ENCODE peak calls at places on chromosomes 11 and 22, in six cellular contexts. One of them, this sample, is unnamed.

GRCh38 chr11:35566885-35567284 is 41.5 kb upstream of the PAMR1 start:
- DNase-seq in H1: no peak
- DNase-seq in mesenchymal stem cell: no peak
- DNase-seq in mesendoderm: no peak
- DNase-seq in IMR-90: no peak
- DNase-seq in neuronal stem cell: no peak
- DNase-seq in this sample: no peak

GRCh38 chr11:96307748-96308133 is 35.3 kb downstream of the MAML2 start:
- DNase-seq in IMR-90: peak
- DNase-seq in H1: no peak
- DNase-seq in mesenchymal stem cell: peak
- DNase-seq in mesendoderm: peak
- DNase-seq in neuronal stem cell: no peak
- DNase-seq in this sample: no peak

GRCh38 chr11:65262381-65262680 is 569 bp downstream of the POLA2 start:
- DNase-seq in mesenchymal stem cell: no peak
- DNase-seq in H1: no peak
- DNase-seq in IMR-90: no peak
- DNase-seq in neuronal stem cell: no peak
- DNase-seq in mesendoderm: no peak
- DNase-seq in this sample: no peak

GRCh38 chr11:27468643-27469332 is 3.8 kb downstream of the LGR4 start:
- DNase-seq in neuronal stem cell: no peak
- DNase-seq in mesenchymal stem cell: peak
- DNase-seq in IMR-90: peak
- DNase-seq in mesendoderm: no peak
- DNase-seq in H1: no peak
- DNase-seq in this sample: peak

GRCh38 chr11:10454902-10455631 is at the start of gene AMPD3:
- DNase-seq in neuronal stem cell: no peak
- DNase-seq in IMR-90: peak
- DNase-seq in mesendoderm: no peak
- DNase-seq in mesenchymal stem cell: peak
- DNase-seq in H1: no peak
- DNase-seq in this sample: peak

GRCh38 chr11:12220305-12220704 is 109.9 kb downstream of the MICAL2 start:
- DNase-seq in H1: no peak
- DNase-seq in mesenchymal stem cell: no peak
- DNase-seq in IMR-90: no peak
- DNase-seq in mesendoderm: no peak
- DNase-seq in neuronal stem cell: no peak
- DNase-seq in this sample: no peak

GRCh38 chr11:35330924-35331323 is 88.4 kb downstream of the SLC1A2 start:
- DNase-seq in IMR-90: no peak
- DNase-seq in mesenchymal stem cell: no peak
- DNase-seq in neuronal stem cell: no peak
- DNase-seq in H1: no peak
- DNase-seq in mesendoderm: peak
- DNase-seq in this sample: no peak

GRCh38 chr22:31818481-31819392 is 64.9 kb downstream of the DEPDC5 start:
- DNase-seq in IMR-90: peak
- DNase-seq in mesenchymal stem cell: no peak
- DNase-seq in neuronal stem cell: no peak
- DNase-seq in mesendoderm: peak
- DNase-seq in H1: no peak
- DNase-seq in this sample: no peak

GRCh38 chr11:116115801-116116200 is 611.6 kb upstream of the CADM1 start:
- DNase-seq in H1: no peak
- DNase-seq in neuronal stem cell: no peak
- DNase-seq in mesenchymal stem cell: no peak
- DNase-seq in mesendoderm: no peak
- DNase-seq in IMR-90: no peak
- DNase-seq in this sample: no peak

GRCh38 chr22:48940988-48941902 is 886.4 kb downstream of the BRD1 start:
- DNase-seq in mesendoderm: no peak
- DNase-seq in IMR-90: no peak
- DNase-seq in H1: no peak
- DNase-seq in mesenchymal stem cell: no peak
- DNase-seq in neuronal stem cell: no peak
- DNase-seq in this sample: no peak

GRCh38 chr11:44313701-44314489 is 4.0 kb upstream of the ALX4 start:
- DNase-seq in H1: no peak
- DNase-seq in mesenchymal stem cell: no peak
- DNase-seq in neuronal stem cell: no peak
- DNase-seq in IMR-90: no peak
- DNase-seq in mesendoderm: no peak
- DNase-seq in this sample: no peak

GRCh38 chr11:38598413-38598812 is 2000.4 kb upstream of the RAG2 start:
- DNase-seq in H1: no peak
- DNase-seq in mesendoderm: peak
- DNase-seq in IMR-90: no peak
- DNase-seq in neuronal stem cell: peak
- DNase-seq in mesenchymal stem cell: no peak
- DNase-seq in this sample: no peak

GRCh38 chr11:77470504-77470903 is 3.4 kb downstream of the PAK1 start:
- DNase-seq in IMR-90: no peak
- DNase-seq in neuronal stem cell: no peak
- DNase-seq in mesenchymal stem cell: no peak
- DNase-seq in mesendoderm: peak
- DNase-seq in H1: no peak
- DNase-seq in this sample: no peak

GRCh38 chr22:38704568-38705234 is 1.0 kb upstream of the GTPBP1 start:
- DNase-seq in mesendoderm: peak
- DNase-seq in H1: no peak
- DNase-seq in mesenchymal stem cell: no peak
- DNase-seq in IMR-90: no peak
- DNase-seq in neuronal stem cell: no peak
- DNase-seq in this sample: no peak

GRCh38 chr11:76408171-76408965 is 27.2 kb downstream of the GVQW3 start:
- DNase-seq in mesendoderm: peak
- DNase-seq in neuronal stem cell: no peak
- DNase-seq in IMR-90: no peak
- DNase-seq in H1: no peak
- DNase-seq in mesenchymal stem cell: peak
- DNase-seq in this sample: no peak

GRCh38 chr11:121572581-121573059 is 119.9 kb upstream of the SORL1-AS1 start:
- DNase-seq in IMR-90: no peak
- DNase-seq in mesendoderm: no peak
- DNase-seq in neuronal stem cell: no peak
- DNase-seq in H1: no peak
- DNase-seq in mesenchymal stem cell: no peak
- DNase-seq in this sample: no peak

GRCh38 chr11:69934861-69935494 is 115.8 kb upstream of the FGF3 start:
- DNase-seq in H1: peak
- DNase-seq in mesenchymal stem cell: peak
- DNase-seq in IMR-90: peak
- DNase-seq in mesendoderm: peak
- DNase-seq in neuronal stem cell: no peak
- DNase-seq in this sample: peak

GRCh38 chr22:25078591-25078990 is 121.1 kb upstream of the CRYBB3 start:
- DNase-seq in H1: no peak
- DNase-seq in mesendoderm: no peak
- DNase-seq in mesenchymal stem cell: no peak
- DNase-seq in neuronal stem cell: no peak
- DNase-seq in IMR-90: no peak
- DNase-seq in this sample: no peak

GRCh38 chr11:36237341-36237740 is 51.9 kb downstream of the COMMD9 start:
- DNase-seq in H1: no peak
- DNase-seq in mesendoderm: no peak
- DNase-seq in neuronal stem cell: no peak
- DNase-seq in mesenchymal stem cell: no peak
- DNase-seq in IMR-90: no peak
- DNase-seq in this sample: no peak

GRCh38 chr11:48141475-48142100 is 75.0 kb upstream of the OR4B1 start:
- DNase-seq in IMR-90: no peak
- DNase-seq in mesendoderm: no peak
- DNase-seq in H1: no peak
- DNase-seq in mesenchymal stem cell: peak
- DNase-seq in neuronal stem cell: no peak
- DNase-seq in this sample: no peak

GRCh38 chr22:37501610-37502341 is 15.6 kb upstream of the MFNG start:
- DNase-seq in neuronal stem cell: no peak
- DNase-seq in mesendoderm: peak
- DNase-seq in H1: no peak
- DNase-seq in mesenchymal stem cell: peak
- DNase-seq in IMR-90: peak
- DNase-seq in this sample: no peak

GRCh38 chr11:113147249-113147648 is 167.1 kb upstream of the TTC12 start:
- DNase-seq in IMR-90: no peak
- DNase-seq in mesendoderm: peak
- DNase-seq in mesenchymal stem cell: no peak
- DNase-seq in neuronal stem cell: peak
- DNase-seq in H1: peak
- DNase-seq in this sample: no peak

GRCh38 chr11:44596541-44597276 is 31.2 kb downstream of the CD82 start:
- DNase-seq in neuronal stem cell: no peak
- DNase-seq in IMR-90: no peak
- DNase-seq in mesendoderm: peak
- DNase-seq in H1: no peak
- DNase-seq in mesenchymal stem cell: no peak
- DNase-seq in this sample: no peak

GRCh38 chr22:24985824-24986214 is 33.3 kb downstream of the KIAA1671 start:
- DNase-seq in mesenchymal stem cell: peak
- DNase-seq in neuronal stem cell: no peak
- DNase-seq in mesendoderm: peak
- DNase-seq in H1: no peak
- DNase-seq in IMR-90: peak
- DNase-seq in this sample: no peak

GRCh38 chr11:47587733-47588326 is 1.4 kb downstream of the FAM180B start:
- DNase-seq in IMR-90: no peak
- DNase-seq in mesenchymal stem cell: no peak
- DNase-seq in H1: no peak
- DNase-seq in neuronal stem cell: no peak
- DNase-seq in mesendoderm: no peak
- DNase-seq in this sample: no peak

GRCh38 chr11:40403321-40403720 is 1056.1 kb downstream of the LRRC4C start:
- DNase-seq in IMR-90: peak
- DNase-seq in mesendoderm: no peak
- DNase-seq in H1: no peak
- DNase-seq in neuronal stem cell: no peak
- DNase-seq in mesenchymal stem cell: peak
- DNase-seq in this sample: no peak

GRCh38 chr22:38070250-38070921 is 13.2 kb downstream of the PICK1 start:
- DNase-seq in neuronal stem cell: no peak
- DNase-seq in IMR-90: no peak
- DNase-seq in mesenchymal stem cell: no peak
- DNase-seq in mesendoderm: no peak
- DNase-seq in H1: no peak
- DNase-seq in this sample: no peak

GRCh38 chr22:17637490-17638181 is 921 bp upstream of the BCL2L13 start:
- DNase-seq in IMR-90: no peak
- DNase-seq in mesenchymal stem cell: no peak
- DNase-seq in H1: no peak
- DNase-seq in mesendoderm: no peak
- DNase-seq in neuronal stem cell: no peak
- DNase-seq in this sample: no peak

GRCh38 chr11:576791-577610 is 731 bp downstream of the PHRF1 start:
- DNase-seq in IMR-90: no peak
- DNase-seq in H1: no peak
- DNase-seq in neuronal stem cell: no peak
- DNase-seq in mesendoderm: no peak
- DNase-seq in mesenchymal stem cell: no peak
- DNase-seq in this sample: no peak
- H3K23ac ChIP-seq in IMR-90: peak
- H3K23ac ChIP-seq in H1: no peak
- H3K23ac ChIP-seq in neuronal stem cell: no peak
- H3K23ac ChIP-seq in mesendoderm: no peak
- H3K23ac ChIP-seq in mesenchymal stem cell: peak
- H3K23ac ChIP-seq in this sample: no peak

GRCh38 chr11:87295237-87295636 is 257.5 kb downstream of the TMEM135 start:
- DNase-seq in mesendoderm: no peak
- DNase-seq in IMR-90: no peak
- DNase-seq in mesenchymal stem cell: no peak
- DNase-seq in H1: no peak
- DNase-seq in neuronal stem cell: no peak
- DNase-seq in this sample: no peak
- H3K4me3 ChIP-seq in mesendoderm: no peak
- H3K4me3 ChIP-seq in IMR-90: no peak
- H3K4me3 ChIP-seq in mesenchymal stem cell: no peak
- H3K4me3 ChIP-seq in H1: no peak
- H3K4me3 ChIP-seq in neuronal stem cell: no peak
- H3K4me3 ChIP-seq in this sample: no peak

GRCh38 chr22:20857247-20857643 is 1.4 kb downstream of the PI4KA start:
- DNase-seq in neuronal stem cell: no peak
- DNase-seq in mesendoderm: no peak
- DNase-seq in IMR-90: no peak
- DNase-seq in mesenchymal stem cell: peak
- DNase-seq in H1: no peak
- DNase-seq in this sample: no peak
- H3K23ac ChIP-seq in neuronal stem cell: no peak
- H3K23ac ChIP-seq in mesendoderm: no peak
- H3K23ac ChIP-seq in IMR-90: peak
- H3K23ac ChIP-seq in mesenchymal stem cell: no peak
- H3K23ac ChIP-seq in H1: no peak
- H3K23ac ChIP-seq in this sample: no peak

DNA sequence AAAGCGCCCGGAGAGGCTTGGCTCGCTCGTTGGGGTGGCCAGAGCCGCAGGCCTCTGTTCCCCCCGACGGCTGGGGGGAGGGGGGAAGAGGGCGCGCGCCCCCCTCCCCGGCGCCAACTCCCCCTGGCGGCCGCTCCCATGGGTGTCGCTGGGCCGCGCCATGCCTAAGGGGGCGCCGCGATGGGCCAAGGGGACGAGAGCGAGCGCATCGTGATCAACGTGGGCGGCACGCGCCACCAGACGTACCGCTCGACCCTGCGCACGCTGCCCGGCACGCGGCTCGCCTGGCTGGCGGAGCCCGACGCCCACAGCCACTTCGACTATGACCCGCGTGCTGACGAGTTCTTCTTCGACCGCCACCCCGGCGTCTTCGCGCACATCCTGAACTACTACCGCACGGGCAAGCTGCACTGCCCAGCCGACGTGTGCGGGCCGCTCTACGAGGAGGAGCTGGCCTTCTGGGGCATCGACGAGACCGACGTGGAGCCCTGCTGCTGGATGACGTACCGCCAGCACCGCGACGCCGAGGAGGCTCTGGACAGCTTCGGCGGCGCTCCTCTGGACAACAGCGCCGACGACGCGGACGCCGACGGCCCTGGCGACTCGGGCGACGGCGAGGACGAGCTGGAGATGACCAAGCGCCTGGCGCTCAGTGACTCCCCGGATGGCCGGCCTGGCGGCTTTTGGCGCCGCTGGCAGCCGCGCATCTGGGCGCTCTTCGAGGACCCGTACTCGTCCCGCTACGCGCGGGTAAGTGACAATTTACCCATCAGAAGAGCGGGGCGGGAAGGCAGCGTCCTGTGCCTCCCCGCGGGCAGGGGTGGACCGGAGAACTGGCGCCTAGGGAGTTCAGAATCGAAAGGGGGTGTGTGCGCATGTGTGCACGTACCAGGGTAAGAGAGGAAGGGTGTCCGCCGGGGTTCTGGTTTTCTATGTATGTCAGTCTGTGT is 1.5 kb downstream of the KCNC1 start:
- DNase-seq in mesendoderm: no peak
- DNase-seq in mesenchymal stem cell: no peak
- DNase-seq in IMR-90: no peak
- DNase-seq in neuronal stem cell: peak
- DNase-seq in H1: no peak
- DNase-seq in this sample: no peak
- H3K4me3 ChIP-seq in mesendoderm: no peak
- H3K4me3 ChIP-seq in mesenchymal stem cell: no peak
- H3K4me3 ChIP-seq in IMR-90: no peak
- H3K4me3 ChIP-seq in neuronal stem cell: peak
- H3K4me3 ChIP-seq in H1: no peak
- H3K4me3 ChIP-seq in this sample: no peak

GRCh38 chr11:1091332-1092083 is 16.8 kb downstream of the MUC2 start:
- DNase-seq in mesenchymal stem cell: no peak
- DNase-seq in neuronal stem cell: no peak
- DNase-seq in mesendoderm: no peak
- DNase-seq in H1: no peak
- DNase-seq in IMR-90: no peak
- DNase-seq in this sample: no peak
- H3K23ac ChIP-seq in mesenchymal stem cell: no peak
- H3K23ac ChIP-seq in neuronal stem cell: peak
- H3K23ac ChIP-seq in mesendoderm: no peak
- H3K23ac ChIP-seq in H1: peak
- H3K23ac ChIP-seq in IMR-90: no peak
- H3K23ac ChIP-seq in this sample: peak